ENCODE peak calls at places on chromosomes 2 and 18, in five cellular contexts. B is substantia nigra; S is kidney; U is T-cell; C is CD8-positive, alpha-beta memory T cell. W is an unnamed sample.
A peak's percentile ranks its signal among the peaks of the same experiment; 100 is the strongest.

GRCh38 chr18:3449702-3450357 is at the start of gene TGIF1:
- DNase-seq in S (peak; percentile 95), U (peak; percentile 48), B (peak; percentile 59), C (peak; percentile 22), W (peak; percentile 65)

GRCh38 chr2:170822292-170822884 is 5.7 kb downstream of the GAD1 start:
- DNase-seq in U (no peak), B (no peak), C (no peak), S (no peak), W (no peak)

GRCh38 chr2:166234112-166234846 is 106.5 kb upstream of the SCN1A start:
- DNase-seq in B (no peak), S (no peak), C (no peak), U (no peak), W (no peak)

GRCh38 chr2:67846341-67847070 is 216.3 kb downstream of the C1D start:
- DNase-seq in C (no peak), B (peak; percentile 12), U (no peak), S (peak; percentile 90), W (peak; percentile 67)

GRCh38 chr18:13536578-13536977 is 189.8 kb downstream of the FAM210A start:
- DNase-seq in U (no peak), B (no peak), C (no peak), S (no peak), W (no peak)

GRCh38 chr2:35783723-35784122 is 571.9 kb upstream of the CRIM1 start:
- DNase-seq in B (no peak), S (no peak), U (no peak), C (no peak), W (no peak)

GRCh38 chr2:25546852-25547251 is 126.5 kb downstream of the DTNB start:
- DNase-seq in B (no peak), C (no peak), U (no peak), S (no peak), W (no peak)

GRCh38 chr2:180823546-180824141 is 156.8 kb upstream of the UBE2E3 start:
- DNase-seq in C (no peak), B (no peak), U (no peak), S (no peak), W (no peak)

GRCh38 chr2:10709290-10709939 is 12.0 kb upstream of the ATP6V1C2 start:
- DNase-seq in B (no peak), U (no peak), S (no peak), C (no peak), W (no peak)

GRCh38 chr2:105373344-105373781 is 25.5 kb downstream of the FHL2 start:
- DNase-seq in C (no peak), B (no peak), S (no peak), U (no peak), W (peak; percentile 18)

W was measured in globus pallidus.